ENCODE peak calls at places on chromosome 18, in five cellular contexts. T, E, M, I and J are unnamed samples.

GRCh38 chr18:27994571-27994970 is 182.4 kb downstream of the CDH2 start:
- DNase-seq in T (no peak), I (no peak), M (no peak), E (no peak), J (no peak)

GRCh38 chr18:52236134-52236533 is 103.9 kb upstream of the DCC start:
- DNase-seq in T (peak; percentile 5), I (no peak), M (no peak), E (no peak), J (no peak)

GRCh38 chr18:159933-160332 is 1.6 kb downstream of the USP14 start:
- DNase-seq in E (no peak), I (no peak), M (no peak), T (no peak), J (no peak)

GRCh38 chr18:74013955-74014354 is 133.7 kb downstream of the FBXO15 start:
- DNase-seq in T (peak; percentile 69), I (no peak), E (no peak), M (no peak), J (no peak)

GRCh38 chr18:54717673-54718435 is 110.4 kb upstream of the RAB27B start:
- DNase-seq in E (no peak), T (no peak), I (peak; percentile 82), M (no peak), J (no peak)

GRCh38 chr18:50099725-50100414 is 95.1 kb downstream of the MYO5B start:
- DNase-seq in E (no peak), I (peak; percentile 11), T (peak; percentile 71), M (no peak), J (peak; percentile 4)

GRCh38 chr18:55579471-55579870 is 8.5 kb downstream of the TCF4 start:
- DNase-seq in M (no peak), T (no peak), I (no peak), E (no peak), J (no peak)

GRCh38 chr18:59461171-59461570 is 102.1 kb upstream of the LMAN1 start:
- DNase-seq in E (no peak), M (no peak), T (no peak), I (no peak), J (no peak)

GRCh38 chr18:22521026-22521707 is 103.5 kb upstream of the CTAGE1 start:
- DNase-seq in E (no peak), T (no peak), M (no peak), I (no peak), J (no peak)

GRCh38 chr18:41226186-41226585 is 728.8 kb upstream of the PIK3C3 start:
- DNase-seq in E (no peak), M (no peak), T (no peak), I (no peak), J (no peak)

GRCh38 chr18:74896390-74896991 is 298.8 kb downstream of the ZNF407 start:
- DNase-seq in M (no peak), I (peak; percentile 85), E (peak; percentile 23), T (peak; percentile 73), J (no peak)

GRCh38 chr18:48605408-48605845 is 66.6 kb downstream of the CTIF start:
- DNase-seq in I (peak; percentile 95), T (peak; percentile 5), E (no peak), M (no peak), J (no peak)

GRCh38 chr18:22871809-22872525 is 61.2 kb upstream of the RBBP8 start:
- DNase-seq in E (no peak), M (no peak), I (peak; percentile 79), T (no peak), J (no peak)

GRCh38 chr18:7633171-7633570 is 66.1 kb downstream of the PTPRM start:
- DNase-seq in E (no peak), M (no peak), I (no peak), T (no peak), J (no peak)

GRCh38 chr18:12779043-12779442 is 76.2 kb downstream of the PSMG2 start:
- DNase-seq in I (no peak), E (no peak), T (no peak), M (no peak), J (no peak)

GRCh38 chr18:75683426-75683825 is 255.9 kb upstream of the SMIM21 start:
- DNase-seq in M (no peak), I (no peak), T (no peak), E (no peak), J (no peak)

GRCh38 chr18:39960545-39960944 is 1994.5 kb upstream of the PIK3C3 start:
- DNase-seq in E (no peak), M (no peak), I (no peak), T (peak; percentile 48), J (no peak)

GRCh38 chr18:38651736-38652135 is 1086.1 kb upstream of the CELF4 start:
- DNase-seq in E (no peak), I (no peak), T (no peak), M (no peak), J (no peak)

GRCh38 chr18:427005-427404 is 73.5 kb downstream of the COLEC12 start:
- DNase-seq in E (peak; percentile 36), T (no peak), I (no peak), M (no peak), J (no peak)

GRCh38 chr18:66949419-66949818 is 345.5 kb upstream of the CDH19 start:
- DNase-seq in T (no peak), I (no peak), M (no peak), E (no peak), J (no peak)

GRCh38 chr18:63207825-63208224 is 111.7 kb downstream of the BCL2 start:
- DNase-seq in I (no peak), E (no peak), T (no peak), M (no peak), J (no peak)

GRCh38 chr18:49612515-49613033 is 50.7 kb downstream of the LIPG start:
- DNase-seq in M (no peak), E (no peak), T (no peak), I (peak; percentile 91), J (no peak)

GRCh38 chr18:24273596-24273995 is 124.0 kb downstream of the OSBPL1A start:
- DNase-seq in I (no peak), E (no peak), T (peak; percentile 81), M (no peak), J (no peak)

GRCh38 chr18:50726960-50727589 is 92.7 kb downstream of the MRO start:
- DNase-seq in T (no peak), E (no peak), M (no peak), I (no peak), J (no peak)

GRCh38 chr18:4251873-4252272 is 203.2 kb downstream of the DLGAP1 start:
- DNase-seq in I (no peak), T (no peak), E (no peak), M (no peak), J (no peak)

DNA sequence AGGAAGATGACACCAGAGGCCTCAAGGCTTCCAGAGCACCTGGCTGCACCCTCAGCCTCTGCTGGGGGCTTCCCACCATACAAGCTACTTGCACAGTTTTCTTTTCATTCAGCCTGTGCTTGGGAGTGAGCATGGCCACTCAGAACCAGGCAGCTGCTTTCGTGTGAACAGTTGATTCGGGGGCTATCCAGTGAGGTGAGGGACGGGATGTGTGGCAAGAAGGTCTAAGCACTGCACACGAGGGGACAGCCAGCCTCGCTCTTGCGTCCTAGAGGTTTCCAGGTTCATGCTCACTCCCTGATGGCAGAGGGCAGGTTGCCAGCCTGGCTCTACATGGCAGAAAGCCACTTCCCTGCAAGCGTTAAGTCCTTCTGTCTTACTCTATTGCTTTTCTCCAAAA is 146.2 kb downstream of the MBP start:
- DNase-seq in E (no peak), I (peak; percentile 40), M (no peak), T (no peak), J (no peak)
- H3K4me1 ChIP-seq in E (no peaks in the 10 kb centered on the region), I (no peaks in the 10 kb centered on the region), M (no peaks in the 10 kb centered on the region), T (peaks cover 5% of the 10 kb centered on the region), J (no peaks in the 10 kb centered on the region)

GRCh38 chr18:3029215-3029972 is 16.4 kb upstream of the LPIN2 start:
- DNase-seq in I (peak; percentile 34), E (no peak), T (no peak), M (no peak), J (no peak)
- H3K27ac ChIP-seq in I (peak overlapping the region; percentile 41), E (no peak overlapping the region), T (no peak overlapping the region), M (no peak overlapping the region), J (peak overlapping the region; percentile 63)

GRCh38 chr18:9103488-9103887 is 989 bp downstream of the NDUFV2 start:
- DNase-seq in I (no peak), M (no peak), T (peak; percentile 50), E (no peak), J (peak; percentile 49)
- H3K4me1 ChIP-seq in I (no peaks in the 10 kb centered on the region), M (peaks cover 63% of the 10 kb centered on the region), T (peaks cover 61% of the 10 kb centered on the region), E (peaks cover 6% of the 10 kb centered on the region), J (peaks cover 46% of the 10 kb centered on the region)

GRCh38 chr18:79985172-79985571 is 3.2 kb downstream of the TXNL4A start:
- DNase-seq in T (no peak), M (no peak), E (no peak), I (no peak), J (no peak)

GRCh38 chr18:79980585-79980984 is 7.8 kb downstream of the TXNL4A start:
- DNase-seq in M (no peak), I (no peak), T (no peak), E (no peak), J (no peak)

GRCh38 chr18:79983253-79983652 is 5.1 kb downstream of the TXNL4A start:
- DNase-seq in M (no peak), E (no peak), I (no peak), T (no peak), J (no peak)

GRCh38 chr18:79983793-79984192 is 4.6 kb downstream of the TXNL4A start:
- DNase-seq in M (no peak), T (no peak), I (no peak), E (no peak), J (no peak)

DNA sequence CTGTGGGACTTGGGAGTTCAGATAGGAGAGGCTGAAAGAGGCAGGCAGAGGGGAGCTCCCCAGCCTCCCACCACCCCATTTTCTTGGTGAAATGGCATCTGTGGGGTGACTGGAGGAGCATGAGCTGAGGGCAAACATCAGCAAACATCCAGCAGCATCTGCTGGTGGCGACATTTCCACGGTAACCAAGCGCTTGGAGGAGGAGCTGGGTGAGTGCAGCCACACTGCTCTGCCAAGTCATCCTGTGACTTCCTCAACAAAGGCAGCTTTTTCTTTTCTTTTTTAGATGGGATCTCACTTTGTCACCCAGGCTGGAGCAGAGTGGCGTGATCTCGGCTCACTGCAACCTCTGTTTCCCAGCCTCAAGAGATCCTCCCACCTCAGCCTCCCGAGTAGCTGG is 5.6 kb downstream of the TXNL4A start:
- DNase-seq in M (no peak), I (no peak), T (no peak), E (no peak), J (no peak)
- H3K27ac ChIP-seq in M (no peak overlapping the region), I (no peak overlapping the region), T (no peak overlapping the region), E (no peak overlapping the region), J (no peak overlapping the region)